ENCODE peak calls at places on chromosomes 16 and 17, in eight cellular contexts. Z is WTC11, L is epithelial cell of prostate, Q is LoVo, T is smooth muscle cell of the brain vasculature, F is astrocyte of the spinal cord, A is NCI-H2081, K is H1. I is an unnamed sample.

GRCh38 chr17:40177275-40177874 is at the start of gene RAPGEFL1:
- DNase-seq in Z (peak; percentile 88), L (no peak), Q (peak; percentile 37), T (no peak), F (peak; percentile 65), A (peak; percentile 80), K (peak; percentile 86), I (peak; percentile 53)

GRCh38 chr17:13269196-13269595 is 251.4 kb upstream of the ELAC2 start:
- DNase-seq in Z (no peak), L (no peak), Q (no peak), T (no peak), F (no peak), A (no peak), K (no peak), I (no peak)

GRCh38 chr16:4313563-4314531 is 2.0 kb upstream of the GLIS2 start:
- DNase-seq in Z (peak; percentile 84), L (no peak), Q (peak; percentile 72), T (no peak), F (peak; percentile 15), A (no peak), K (peak; percentile 86), I (peak; percentile 30)

GRCh38 chr16:2584742-2585650 is 47.2 kb downstream of the PDPK1 start:
- DNase-seq in Z (no peak), L (no peak), Q (no peak), T (no peak), F (peak; percentile 11), A (no peak), K (no peak), I (no peak)

GRCh38 chr17:70855401-70856054 is 686.2 kb downstream of the KCNJ2 start:
- DNase-seq in Z (no peak), L (peak; percentile 82), Q (no peak), T (peak; percentile 29), F (peak; percentile 59), A (peak; percentile 71), K (no peak), I (no peak)

GRCh38 chr17:2062571-2063183 is 7.8 kb downstream of the HIC1 start:
- DNase-seq in Z (no peak), L (no peak), Q (no peak), T (no peak), F (peak; percentile 77), A (no peak), K (no peak), I (no peak)

GRCh38 chr16:89721644-89722391 is 481 bp downstream of the ZNF276 start:
- DNase-seq in Z (no peak), L (no peak), Q (peak; percentile 48), T (no peak), F (peak; percentile 48), A (peak; percentile 21), K (no peak), I (no peak)

GRCh38 chr16:77689971-77690370 is 32.3 kb upstream of the NUDT7 start:
- DNase-seq in Z (no peak), L (no peak), Q (no peak), T (no peak), F (no peak), A (no peak), K (no peak), I (no peak)

GRCh38 chr17:7221281-7222092 is 1.7 kb downstream of the ACADVL start:
- DNase-seq in Z (no peak), L (no peak), Q (no peak), T (no peak), F (no peak), A (no peak), K (no peak), I (no peak)

GRCh38 chr17:79793924-79794304 is 3.0 kb downstream of the CBX8 start:
- DNase-seq in Z (peak; percentile 63), L (no peak), Q (no peak), T (no peak), F (peak; percentile 51), A (no peak), K (no peak), I (no peak)

GRCh38 chr16:58421029-58421428 is 28.8 kb downstream of the GINS3 start:
- DNase-seq in Z (no peak), L (no peak), Q (no peak), T (no peak), F (no peak), A (no peak), K (no peak), I (no peak)

GRCh38 chr16:65214196-65214595 is 92.3 kb upstream of the CDH11 start:
- DNase-seq in Z (no peak), L (no peak), Q (no peak), T (no peak), F (no peak), A (no peak), K (no peak), I (no peak)

GRCh38 chr17:30316736-30317135 is 17.1 kb downstream of the TMIGD1 start:
- DNase-seq in Z (no peak), L (no peak), Q (no peak), T (no peak), F (no peak), A (no peak), K (no peak), I (peak; percentile 90)

GRCh38 chr17:68288375-68288774 is 2.6 kb downstream of the SLC16A6 start:
- DNase-seq in Z (no peak), L (no peak), Q (no peak), T (no peak), F (no peak), A (no peak), K (no peak), I (peak; percentile 52)

GRCh38 chr16:56911771-56912541 is 20.0 kb upstream of the HERPUD1 start:
- DNase-seq in Z (no peak), L (no peak), Q (no peak), T (no peak), F (no peak), A (no peak), K (no peak), I (no peak)

GRCh38 chr16:83390759-83391158 is 417.0 kb upstream of the HSBP1 start:
- DNase-seq in Z (no peak), L (no peak), Q (no peak), T (peak; percentile 35), F (no peak), A (no peak), K (no peak), I (no peak)

GRCh38 chr17:44765965-44766364 is 7.2 kb downstream of the ADAM11 start:
- DNase-seq in Z (no peak), L (no peak), Q (no peak), T (no peak), F (no peak), A (no peak), K (no peak), I (no peak)

GRCh38 chr16:67326472-67327309 is at the start of the genes KCTD19 and LRRC36:
- DNase-seq in Z (peak; percentile 98), L (no peak), Q (peak; percentile 19), T (no peak), F (peak; percentile 20), A (peak; percentile 31), K (peak; percentile 100), I (peak; percentile 18)

GRCh38 chr16:61887903-61888302 is 148.3 kb downstream of the CDH8 start:
- DNase-seq in Z (no peak), L (peak; percentile 39), Q (no peak), T (no peak), F (peak; percentile 54), A (no peak), K (no peak), I (no peak)

GRCh38 chr17:49146620-49147306 is 14.2 kb downstream of the B4GALNT2 start:
- DNase-seq in Z (no peak), L (peak; percentile 94), Q (peak; percentile 25), T (peak; percentile 17), F (peak; percentile 95), A (no peak), K (no peak), I (no peak)

GRCh38 chr16:28522792-28523191 is 16.0 kb downstream of the NUPR1 start:
- DNase-seq in Z (no peak), L (no peak), Q (no peak), T (no peak), F (no peak), A (no peak), K (no peak), I (no peak)

GRCh38 chr17:76260669-76261068 is 4.5 kb upstream of the UBALD2 start:
- DNase-seq in Z (no peak), L (no peak), Q (no peak), T (no peak), F (no peak), A (no peak), K (no peak), I (no peak)

GRCh38 chr17:199806-200603 is 18.6 kb upstream of the DOC2B start:
- DNase-seq in Z (peak; percentile 27), L (no peak), Q (no peak), T (no peak), F (no peak), A (no peak), K (peak; percentile 42), I (no peak)

GRCh38 chr16:85536073-85536410 is 77.1 kb upstream of the GSE1 start:
- DNase-seq in Z (no peak), L (no peak), Q (no peak), T (no peak), F (no peak), A (no peak), K (no peak), I (no peak)

GRCh38 chr17:65093930-65094329 is 37.4 kb upstream of the GNA13 start:
- DNase-seq in Z (no peak), L (no peak), Q (no peak), T (no peak), F (no peak), A (no peak), K (no peak), I (no peak)

GRCh38 chr17:80738020-80738380 is 193.4 kb downstream of the RPTOR start:
- DNase-seq in Z (no peak), L (no peak), Q (no peak), T (no peak), F (no peak), A (no peak), K (no peak), I (no peak)

GRCh38 chr17:7888184-7888920 is at the start of gene CHD3:
- DNase-seq in Z (no peak), L (peak; percentile 65), Q (peak; percentile 9), T (no peak), F (peak; percentile 24), A (no peak), K (no peak), I (peak; percentile 54)

GRCh38 chr16:87416826-87417471 is 24.8 kb downstream of the MAP1LC3B start:
- DNase-seq in Z (no peak), L (no peak), Q (no peak), T (no peak), F (peak; percentile 70), A (no peak), K (no peak), I (no peak)

GRCh38 chr17:50683434-50684287 is 24.1 kb downstream of the ANKRD40 start:
- DNase-seq in Z (no peak), L (no peak), Q (no peak), T (no peak), F (no peak), A (no peak), K (no peak), I (no peak)

GRCh38 chr16:86879268-86879667 is 300.9 kb downstream of the FOXL1 start:
- DNase-seq in Z (no peak), L (no peak), Q (no peak), T (no peak), F (no peak), A (no peak), K (no peak), I (no peak)

GRCh38 chr17:60542066-60542465 is 16.0 kb upstream of the APPBP2 start:
- DNase-seq in Z (no peak), L (no peak), Q (no peak), T (no peak), F (no peak), A (no peak), K (no peak), I (no peak)

GRCh38 chr17:4607261-4607731 is 23.0 kb downstream of the SMTNL2 start:
- DNase-seq in Z (no peak), L (no peak), Q (no peak), T (no peak), F (no peak), A (no peak), K (no peak), I (no peak)

GRCh38 chr17:29784661-29785060 is 145.4 kb downstream of the SSH2 start:
- DNase-seq in Z (no peak), L (no peak), Q (no peak), T (no peak), F (peak; percentile 23), A (no peak), K (no peak), I (no peak)

GRCh38 chr16:89442990-89443726 is 47.2 kb downstream of the ANKRD11 start:
- DNase-seq in Z (no peak), L (peak; percentile 88), Q (peak; percentile 47), T (no peak), F (peak; percentile 58), A (no peak), K (no peak), I (no peak)

I was measured in NCI-H526 treated with DMSO at 0.1 percent for 48 hours.